ENCODE peak calls at places on chromosomes 16 and 17, in five cellular contexts. Y is cardiac muscle cell, X is lower leg skin, T is transverse colon, E is stomach. Z is an unnamed sample.

GRCh38 chr16:80006175-80006895 is 405.8 kb upstream of the MAF start:
- DNase-seq in Y (no peak), X (no peak), T (peak; percentile 12), E (no peak), Z (no peak)

GRCh38 chr16:4624827-4625616 is 396 bp downstream of the MGRN1 start:
- DNase-seq in Y (peak; percentile 61), X (peak; percentile 94), T (peak; percentile 77), E (peak; percentile 72), Z (no peak)

GRCh38 chr17:29212094-29212631 is 32.0 kb upstream of the MYO18A start:
- DNase-seq in Y (no peak), X (no peak), T (no peak), E (no peak), Z (no peak)

GRCh38 chr17:30236807-30237206 is 1.3 kb upstream of the SLC6A4 start:
- DNase-seq in Y (peak; percentile 86), X (peak; percentile 89), T (peak; percentile 66), E (peak; percentile 59), Z (peak; percentile 29)

GRCh38 chr17:31538080-31538762 is 146.7 kb downstream of the RAB11FIP4 start:
- DNase-seq in Y (no peak), X (no peak), T (peak; percentile 66), E (no peak), Z (no peak)

GRCh38 chr17:59707971-59708425 is 544 bp downstream of the VMP1 start:
- DNase-seq in Y (peak; percentile 39), X (no peak), T (no peak), E (no peak), Z (no peak)

GRCh38 chr16:35639233-35640205 is 2180.1 kb downstream of the TP53TG3F start:
- DNase-seq in Y (no peak), X (no peak), T (no peak), E (no peak), Z (no peak)

GRCh38 chr17:15966879-15967248 is 21.9 kb downstream of the ADORA2B start:
- DNase-seq in Y (peak; percentile 10), X (no peak), T (peak; percentile 79), E (no peak), Z (no peak)

GRCh38 chr17:49638818-49639217 is 39.1 kb downstream of the SPOP start:
- DNase-seq in Y (no peak), X (no peak), T (no peak), E (no peak), Z (no peak)

GRCh38 chr16:89633064-89633631 is 19.7 kb downstream of the DPEP1 start:
- DNase-seq in Y (no peak), X (no peak), T (peak; percentile 40), E (peak; percentile 30), Z (no peak)

GRCh38 chr17:67058036-67058435 is 13.7 kb downstream of the CACNG1 start:
- DNase-seq in Y (no peak), X (peak; percentile 56), T (no peak), E (no peak), Z (no peak)

GRCh38 chr17:64455993-64456885 is 7.3 kb downstream of the MILR1 start:
- DNase-seq in Y (no peak), X (no peak), T (no peak), E (no peak), Z (no peak)

GRCh38 chr16:30628628-30629342 is 18.6 kb upstream of the ZNF689 start:
- DNase-seq in Y (peak; percentile 83), X (peak; percentile 98), T (peak; percentile 93), E (peak; percentile 91), Z (peak; percentile 76)

GRCh38 chr17:6244253-6244652 is 174.1 kb downstream of the WSCD1 start:
- DNase-seq in Y (no peak), X (no peak), T (no peak), E (no peak), Z (no peak)

GRCh38 chr16:77531741-77532140 is 96.9 kb upstream of the ADAMTS18 start:
- DNase-seq in Y (no peak), X (no peak), T (no peak), E (no peak), Z (no peak)

GRCh38 chr17:50638851-50639767 is 4.4 kb downstream of the ABCC3 start:
- DNase-seq in Y (no peak), X (peak; percentile 94), T (peak; percentile 95), E (peak; percentile 99), Z (peak; percentile 96)

GRCh38 chr16:81633147-81633619 is 145.9 kb upstream of the PLCG2 start:
- DNase-seq in Y (no peak), X (no peak), T (no peak), E (no peak), Z (no peak)

GRCh38 chr17:73492125-73492801 is 152.0 kb downstream of the SDK2 start:
- DNase-seq in Y (no peak), X (no peak), T (no peak), E (no peak), Z (no peak)

GRCh38 chr17:64537488-64537887 is 30.7 kb downstream of the CEP95 start:
- DNase-seq in Y (no peak), X (no peak), T (no peak), E (no peak), Z (no peak)

GRCh38 chr16:53689636-53690035 is 14.0 kb downstream of the RPGRIP1L start:
- DNase-seq in Y (no peak), X (no peak), T (no peak), E (no peak), Z (no peak)

GRCh38 chr17:7147772-7148171 is 31.4 kb downstream of the ASGR1 start:
- DNase-seq in Y (no peak), X (no peak), T (no peak), E (no peak), Z (no peak)

GRCh38 chr16:73794936-73795335 is 501.7 kb upstream of the PSMD7 start:
- DNase-seq in Y (no peak), X (no peak), T (no peak), E (no peak), Z (peak; percentile 5)

GRCh38 chr17:15972497-15972951 is 27.0 kb downstream of the ZSWIM7 start:
- DNase-seq in Y (no peak), X (peak; percentile 40), T (no peak), E (no peak), Z (no peak)

GRCh38 chr16:76535-77272 is 1.3 kb upstream of the MPG start:
- DNase-seq in Y (no peak), X (peak; percentile 97), T (peak; percentile 71), E (peak; percentile 66), Z (no peak)

GRCh38 chr16:28585674-28586073 is 11.2 kb downstream of the SULT1A2 start:
- DNase-seq in Y (peak; percentile 44), X (no peak), T (peak; percentile 64), E (peak; percentile 77), Z (no peak)

GRCh38 chr17:43531082-43531378 is 15.1 kb downstream of the ETV4 start:
- DNase-seq in Y (no peak), X (no peak), T (no peak), E (no peak), Z (no peak)

GRCh38 chr17:43528988-43529814 is 16.9 kb downstream of the ETV4 start:
- DNase-seq in Y (no peak), X (no peak), T (no peak), E (no peak), Z (no peak)

GRCh38 chr17:43531955-43532354 is 14.2 kb downstream of the ETV4 start:
- DNase-seq in Y (no peak), X (no peak), T (no peak), E (no peak), Z (no peak)

GRCh38 chr17:43529977-43530302 is 16.2 kb downstream of the ETV4 start:
- DNase-seq in Y (no peak), X (no peak), T (no peak), E (no peak), Z (no peak)

GRCh38 chr17:43530303-43531081 is 15.6 kb downstream of the ETV4 start:
- DNase-seq in Y (peak; percentile 99), X (peak; percentile 90), T (no peak), E (peak; percentile 41), Z (peak; percentile 66)
- H3K4me3 ChIP-seq in Y (no peak overlapping the region), X (no peak overlapping the region), T (no peak overlapping the region), E (no peak overlapping the region), Z (no peak overlapping the region)

DNA sequence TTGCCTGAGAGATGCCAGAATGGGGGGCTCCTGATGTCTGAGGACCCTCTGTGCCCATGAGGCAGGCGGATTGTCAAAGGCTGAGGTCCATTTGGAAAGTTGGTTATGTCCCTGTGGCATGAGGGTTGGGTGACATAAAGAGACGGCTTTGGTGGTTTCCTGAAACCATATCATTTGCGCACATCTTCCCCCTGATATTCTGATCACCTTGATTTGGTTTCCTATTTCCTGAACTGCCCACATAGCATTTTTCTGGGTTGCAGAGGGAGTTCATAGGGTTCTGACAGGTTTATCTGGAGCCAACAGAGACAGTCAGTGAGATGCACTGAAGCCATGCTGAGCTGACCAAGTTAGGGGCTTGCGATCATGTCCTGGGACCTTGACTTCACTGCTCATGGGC is 15.7 kb upstream of the RNF222 start:
- DNase-seq in Y (no peak), X (no peak), T (no peak), E (no peak), Z (no peak)
- H3K4me3 ChIP-seq in Y (no peak overlapping the region), X (no peak overlapping the region), T (no peak overlapping the region), E (peak overlapping the region; percentile 14), Z (no peak overlapping the region)

DNA sequence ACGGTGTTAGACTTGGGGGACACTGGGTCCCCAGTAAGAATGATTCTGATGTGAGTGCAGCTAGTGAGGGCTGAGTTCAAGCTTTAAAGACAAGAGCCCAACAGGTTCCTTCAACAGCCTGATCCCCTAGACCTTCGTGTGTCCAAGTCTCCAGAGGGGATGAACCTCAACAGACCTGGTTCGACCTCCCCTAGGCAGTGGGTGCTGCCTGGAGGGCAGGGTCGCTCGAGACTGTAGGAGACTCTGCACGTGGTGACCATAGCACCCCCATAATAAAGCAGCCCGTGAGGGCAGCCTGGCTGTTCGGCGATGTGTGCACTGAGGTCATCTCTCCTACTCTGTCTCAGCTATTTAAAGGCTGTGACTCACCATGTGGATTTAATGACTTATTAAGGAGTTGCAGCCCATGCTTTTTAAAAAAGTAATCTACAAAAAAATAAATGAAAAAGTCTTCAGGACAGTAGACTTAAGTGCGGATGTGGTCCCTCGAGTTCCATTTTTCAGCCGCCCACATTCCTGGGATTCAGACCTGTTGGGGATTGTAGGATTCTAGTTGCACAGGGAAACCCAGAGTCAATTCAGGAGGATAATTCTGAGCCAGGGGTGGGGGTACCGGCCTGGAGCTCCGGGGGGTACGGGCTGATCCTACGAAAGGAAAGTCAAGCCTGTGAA is 23.4 kb upstream of the METRNL start:
- DNase-seq in Y (no peak), X (no peak), T (no peak), E (peak; percentile 21), Z (no peak)
- H3K4me3 ChIP-seq in Y (no peak overlapping the region), X (no peak overlapping the region), T (no peak overlapping the region), E (no peak overlapping the region), Z (no peak overlapping the region)

DNA sequence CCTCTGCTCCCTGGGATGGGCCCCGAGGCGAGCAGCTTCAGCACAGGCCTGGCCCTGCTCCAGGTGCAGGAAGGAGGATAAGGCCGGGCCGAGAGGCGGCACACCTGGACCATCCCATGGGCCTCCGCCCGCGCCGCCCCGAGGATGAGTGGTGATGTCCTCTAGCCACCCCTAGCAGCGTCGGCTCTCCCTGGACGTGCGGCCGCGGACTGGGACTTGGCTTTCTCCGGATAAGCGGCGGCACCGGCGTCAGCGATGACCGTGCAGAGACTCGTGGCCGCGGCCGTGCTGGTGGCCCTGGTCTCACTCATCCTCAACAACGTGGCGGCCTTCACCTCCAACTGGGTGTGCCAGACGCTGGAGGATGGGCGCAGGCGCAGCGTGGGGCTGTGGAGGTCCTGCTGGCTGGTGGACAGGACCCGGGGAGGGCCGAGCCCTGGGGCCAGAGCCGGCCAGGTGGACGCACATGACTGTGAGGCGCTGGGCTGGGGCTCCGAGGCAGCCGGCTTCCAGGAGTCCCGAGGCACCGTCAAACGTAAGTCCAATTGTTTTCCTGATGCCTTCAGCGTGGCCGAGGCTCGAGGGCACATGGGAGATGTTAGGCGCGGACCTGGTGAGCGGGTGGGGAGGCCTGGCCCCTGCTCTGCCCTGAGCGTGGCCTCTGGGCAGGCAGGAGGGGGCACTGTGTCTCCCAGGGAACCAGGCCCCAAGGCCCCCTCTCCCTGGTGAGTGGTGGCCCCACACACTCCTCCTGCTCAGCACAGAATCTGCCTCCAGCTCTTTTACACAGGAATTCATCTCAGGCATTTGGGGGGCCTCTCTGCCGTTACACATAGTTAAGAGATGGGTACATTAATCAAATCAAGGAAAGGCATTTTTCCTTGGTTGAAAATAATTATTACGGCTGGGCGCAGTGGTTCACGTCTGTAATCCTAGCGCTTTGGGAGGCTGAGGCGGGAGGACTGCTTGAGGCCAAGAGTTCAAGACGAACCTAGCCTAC is 855 bp downstream of the TMEM204 start:
- DNase-seq in Y (no peak), X (no peak), T (no peak), E (no peak), Z (no peak)
- H3K4me3 ChIP-seq in Y (no peak overlapping the region), X (peak overlapping the region; percentile 50), T (peak overlapping the region; percentile 46), E (peak overlapping the region; percentile 52), Z (peak overlapping the region; percentile 39)

Z was measured in prostate gland.